ENCODE peak calls at places on chromosomes 3 and 15, in six cellular contexts. H, W, S, Y, B and L are unnamed samples.

GRCh38 chr3:24343084-24343783 is 151.4 kb downstream of the THRB start:
- DNase-seq in H (no peak), W (peak; percentile 16), S (no peak), Y (no peak), B (peak; percentile 74), L (no peak)

GRCh38 chr15:39591141-39591895 is 10.4 kb downstream of the THBS1 start:
- DNase-seq in H (no peak), W (peak; percentile 86), S (no peak), Y (no peak), B (peak; percentile 27), L (no peak)

GRCh38 chr3:1275495-1275894 is 182.7 kb downstream of the CNTN6 start:
- DNase-seq in H (no peak), W (no peak), S (no peak), Y (no peak), B (peak; percentile 18), L (no peak)

GRCh38 chr3:50339485-50340196 is 995 bp downstream of the RASSF1 start:
- DNase-seq in H (no peak), W (peak; percentile 70), S (no peak), Y (no peak), B (peak; percentile 65), L (no peak)

GRCh38 chr3:33067484-33067883 is 29.5 kb downstream of the GLB1 start:
- DNase-seq in H (no peak), W (peak; percentile 5), S (no peak), Y (no peak), B (peak; percentile 68), L (no peak)

GRCh38 chr15:68414591-68414990 is 17.4 kb downstream of the ITGA11 start:
- DNase-seq in H (no peak), W (no peak), S (no peak), Y (no peak), B (no peak), L (no peak)

GRCh38 chr3:160052385-160053047 is 63.9 kb downstream of the IL12A start:
- DNase-seq in H (no peak), W (peak; percentile 13), S (no peak), Y (no peak), B (no peak), L (no peak)

GRCh38 chr3:12796171-12797123 is at the start of gene CAND2:
- DNase-seq in H (peak; percentile 80), W (peak; percentile 34), S (no peak), Y (peak; percentile 15), B (peak; percentile 36), L (peak; percentile 44)

GRCh38 chr3:11335056-11335608 is 62.9 kb downstream of the ATG7 start:
- DNase-seq in H (no peak), W (peak; percentile 76), S (no peak), Y (no peak), B (peak; percentile 86), L (no peak)

GRCh38 chr3:128433630-128434185 is 33.0 kb downstream of the DNAJB8 start:
- DNase-seq in H (no peak), W (no peak), S (no peak), Y (no peak), B (no peak), L (no peak)

GRCh38 chr3:53113293-53114010 is 16.8 kb downstream of the RFT1 start:
- DNase-seq in H (peak; percentile 78), W (no peak), S (no peak), Y (no peak), B (no peak), L (no peak)

GRCh38 chr15:80310776-80311175 is 58.8 kb upstream of the CTXND1 start:
- DNase-seq in H (no peak), W (no peak), S (no peak), Y (no peak), B (peak; percentile 27), L (no peak)

GRCh38 chr15:80308002-80308401 is 56.0 kb upstream of the CTXND1 start:
- DNase-seq in H (no peak), W (no peak), S (no peak), Y (no peak), B (no peak), L (no peak)

DNA sequence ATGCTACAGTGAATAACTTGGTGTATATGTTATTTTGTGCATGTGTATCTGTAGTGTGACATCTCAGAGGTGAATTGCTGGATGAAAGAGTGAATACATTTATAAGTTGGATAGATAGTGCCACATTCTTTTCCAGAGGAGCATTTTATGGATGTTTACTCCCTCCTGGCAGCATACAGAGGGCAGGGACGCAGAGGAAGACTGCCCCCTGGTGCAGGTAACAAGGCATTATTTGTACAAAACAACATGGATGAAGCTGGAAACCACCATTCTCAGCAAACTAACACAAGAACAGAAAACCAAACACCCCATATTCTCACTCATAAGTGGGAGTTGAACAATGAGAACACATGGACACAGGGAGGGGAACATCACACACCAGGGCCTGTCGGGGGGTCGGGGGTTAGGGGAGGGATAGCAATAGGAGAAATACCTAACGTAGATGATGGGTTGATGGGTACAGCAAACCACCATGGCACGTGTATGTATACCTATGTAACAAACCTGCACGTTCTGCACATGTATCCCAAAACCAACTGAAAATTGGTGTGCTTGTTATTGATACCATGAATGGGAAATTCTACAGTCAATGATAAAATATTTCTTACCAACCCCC is 57.9 kb upstream of the CTXND1 start:
- DNase-seq in H (no peak), W (peak; percentile 34), S (no peak), Y (no peak), B (peak; percentile 44), L (no peak)
- TF ChIP-seq CTCF in H (peak; percentile 62), W (peak; percentile 62), S (peak; percentile 37), Y (no peak), B (peak; percentile 65), L (peak; percentile 71)

GRCh38 chr3:57826286-57826951 is 70.3 kb downstream of the SLMAP start:
- DNase-seq in H (no peak), W (peak; percentile 9), S (no peak), Y (no peak), B (peak; percentile 20), L (no peak)
- TF ChIP-seq CTCF in H (peak; percentile 38), W (peak; percentile 45), S (no peak), Y (peak; percentile 56), B (peak; percentile 34), L (no peak)

GRCh38 chr3:55013145-55013544 is 85.3 kb upstream of the LRTM1 start:
- DNase-seq in H (no peak), W (peak; percentile 52), S (no peak), Y (no peak), B (peak; percentile 67), L (no peak)
- TF ChIP-seq CTCF in H (peak; percentile 30), W (peak; percentile 54), S (peak; percentile 19), Y (no peak), B (peak; percentile 40), L (no peak)

GRCh38 chr3:46214751-46215352 is 6.7 kb upstream of the CCR1 start:
- DNase-seq in H (no peak), W (no peak), S (no peak), Y (no peak), B (no peak), L (no peak)
- TF ChIP-seq CTCF in H (no peak), W (no peak), S (no peak), Y (no peak), B (peak; percentile 33), L (peak; percentile 34)

DNA sequence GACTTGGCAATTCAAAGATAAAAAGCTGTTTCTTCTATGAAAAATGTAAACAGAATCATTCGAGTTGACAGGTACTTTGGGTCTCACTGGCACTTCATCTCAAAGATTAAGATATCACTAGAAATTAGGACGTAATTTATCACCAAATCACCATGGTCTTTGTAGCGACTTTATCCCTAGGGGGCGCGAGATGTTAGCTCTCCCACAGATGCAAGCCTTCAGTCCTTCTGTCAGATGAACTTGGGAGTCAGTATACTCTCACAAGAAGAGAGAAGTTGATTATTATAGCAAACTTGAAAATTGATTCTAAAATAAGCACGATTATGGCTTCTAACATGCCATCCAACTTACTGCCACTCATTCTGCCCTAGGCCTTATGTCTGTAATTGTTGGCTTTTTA is 150.3 kb downstream of the ALCAM start:
- DNase-seq in H (no peak), W (no peak), S (no peak), Y (no peak), B (no peak), L (no peak)
- TF ChIP-seq CTCF in H (no peak), W (no peak), S (peak; percentile 36), Y (no peak), B (no peak), L (peak; percentile 47)

DNA sequence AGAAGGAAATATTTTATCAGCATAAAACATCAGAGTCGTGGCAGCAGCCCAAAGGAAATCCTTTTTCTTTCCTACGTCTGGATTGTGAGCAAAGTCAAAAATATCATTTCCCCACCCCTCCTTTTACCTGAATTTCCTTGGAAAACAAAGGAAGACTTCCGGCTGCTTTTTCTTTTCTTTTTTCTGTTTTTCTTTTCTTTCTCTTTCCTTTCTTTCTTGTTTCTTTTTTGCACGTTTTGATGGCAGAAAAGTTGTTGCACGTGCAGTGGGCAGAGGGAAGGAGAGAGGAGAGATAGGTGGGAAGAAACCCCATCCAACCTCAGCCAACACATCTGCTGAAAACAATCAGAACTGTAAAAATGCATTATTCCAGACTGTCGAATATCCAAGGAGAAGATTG is 544 bp upstream of the MYO1E start:
- DNase-seq in H (no peak), W (no peak), S (no peak), Y (no peak), B (no peak), L (no peak)
- TF ChIP-seq CTCF in H (no peak), W (no peak), S (no peak), Y (no peak), B (no peak), L (no peak)

GRCh38 chr3:47163990-47164848 is at the start of gene SETD2:
- DNase-seq in H (peak; percentile 96), W (peak; percentile 94), S (peak; percentile 92), Y (peak; percentile 75), B (peak; percentile 87), L (peak; percentile 80)
- TF ChIP-seq CTCF in H (peak; percentile 53), W (peak; percentile 15), S (peak; percentile 38), Y (peak; percentile 37), B (peak; percentile 6), L (peak; percentile 35)